ENCODE peak calls at places on chromosomes 7 and 10, in five cellular contexts. One of them, this sample, is unnamed.
A peak's percentile ranks its signal among the peaks of the same experiment; 100 is the strongest.

GRCh38 chr10:100654835-100655759 is 90.3 kb upstream of the PAX2 start:
- DNase-seq in Daoy: peak; percentile 25
- DNase-seq in IMR-90: no peak
- DNase-seq in ascending aorta: no peak
- DNase-seq in skeletal muscle cell: no peak
- DNase-seq in this sample: no peak

GRCh38 chr7:56811081-56811480 is 321.2 kb downstream of the ZNF479 start:
- DNase-seq in Daoy: no peak
- DNase-seq in ascending aorta: no peak
- DNase-seq in skeletal muscle cell: no peak
- DNase-seq in IMR-90: no peak
- DNase-seq in this sample: no peak

GRCh38 chr7:128120116-128120515 is 88.9 kb upstream of the LRRC4 start:
- DNase-seq in skeletal muscle cell: no peak
- DNase-seq in ascending aorta: no peak
- DNase-seq in Daoy: no peak
- DNase-seq in IMR-90: no peak
- DNase-seq in this sample: no peak

GRCh38 chr10:121527690-121528089 is 70.6 kb downstream of the FGFR2 start:
- DNase-seq in Daoy: peak; percentile 73
- DNase-seq in ascending aorta: no peak
- DNase-seq in IMR-90: peak; percentile 1
- DNase-seq in skeletal muscle cell: no peak
- DNase-seq in this sample: no peak

GRCh38 chr7:47298636-47299035 is 283.3 kb downstream of the TNS3 start:
- DNase-seq in Daoy: no peak
- DNase-seq in skeletal muscle cell: no peak
- DNase-seq in ascending aorta: no peak
- DNase-seq in IMR-90: no peak
- DNase-seq in this sample: no peak

GRCh38 chr7:22402250-22402649 is 45.3 kb upstream of the RAPGEF5 start:
- DNase-seq in IMR-90: no peak
- DNase-seq in ascending aorta: no peak
- DNase-seq in skeletal muscle cell: no peak
- DNase-seq in Daoy: peak; percentile 21
- DNase-seq in this sample: no peak

GRCh38 chr7:134365341-134366054 is 48.8 kb upstream of the SLC35B4 start:
- DNase-seq in Daoy: no peak
- DNase-seq in skeletal muscle cell: peak; percentile 56
- DNase-seq in IMR-90: peak; percentile 47
- DNase-seq in ascending aorta: no peak
- DNase-seq in this sample: no peak

GRCh38 chr10:103086799-103087198 is 106.3 kb downstream of the NT5C2 start:
- DNase-seq in skeletal muscle cell: no peak
- DNase-seq in ascending aorta: no peak
- DNase-seq in IMR-90: no peak
- DNase-seq in Daoy: no peak
- DNase-seq in this sample: no peak

GRCh38 chr7:37235813-37236212 is 212.9 kb downstream of the ELMO1 start:
- DNase-seq in skeletal muscle cell: no peak
- DNase-seq in IMR-90: no peak
- DNase-seq in Daoy: no peak
- DNase-seq in ascending aorta: no peak
- DNase-seq in this sample: no peak

GRCh38 chr10:128694532-128694931 is 568.3 kb upstream of the MKI67 start:
- DNase-seq in ascending aorta: no peak
- DNase-seq in Daoy: no peak
- DNase-seq in IMR-90: no peak
- DNase-seq in skeletal muscle cell: no peak
- DNase-seq in this sample: no peak

GRCh38 chr10:102814873-102815661 is 22.1 kb downstream of the CYP17A1 start:
- DNase-seq in skeletal muscle cell: no peak
- DNase-seq in ascending aorta: peak; percentile 57
- DNase-seq in Daoy: peak; percentile 80
- DNase-seq in IMR-90: peak; percentile 68
- DNase-seq in this sample: no peak

GRCh38 chr10:131844546-131845084 is 56.2 kb upstream of the PPP2R2D start:
- DNase-seq in Daoy: no peak
- DNase-seq in ascending aorta: no peak
- DNase-seq in skeletal muscle cell: no peak
- DNase-seq in IMR-90: no peak
- DNase-seq in this sample: no peak

GRCh38 chr7:136405931-136406777 is 429.0 kb upstream of the MTPN start:
- DNase-seq in IMR-90: peak; percentile 53
- DNase-seq in ascending aorta: no peak
- DNase-seq in skeletal muscle cell: peak; percentile 12
- DNase-seq in Daoy: peak; percentile 26
- DNase-seq in this sample: no peak

GRCh38 chr7:151166629-151167196 is 781 bp downstream of the GBX1 start:
- DNase-seq in skeletal muscle cell: no peak
- DNase-seq in ascending aorta: no peak
- DNase-seq in IMR-90: no peak
- DNase-seq in Daoy: no peak
- DNase-seq in this sample: no peak

This sample was measured in GOT3.